ENCODE peak calls at places on chromosomes 3 and 15, in four cellular contexts. One of them, this sample, is unnamed.

GRCh38 chr3:65114041-65114440 is 426.2 kb upstream of the ADAMTS9 start:
- DNase-seq in stimulated activated CD8-positive, alpha-beta memory T cell treated with anti-CD3 and anti-CD28 coated beads, Interleukin-15, amount 100 ng/mL, for 24 hours: no peak
- DNase-seq in GM04504: no peak
- DNase-seq in ecto neural progenitor cell: no peak
- DNase-seq in this sample: no peak

GRCh38 chr3:51622868-51623267 is 48.2 kb upstream of the TEX264 start:
- DNase-seq in stimulated activated CD8-positive, alpha-beta memory T cell treated with anti-CD3 and anti-CD28 coated beads, Interleukin-15, amount 100 ng/mL, for 24 hours: no peak
- DNase-seq in GM04504: peak; percentile 72
- DNase-seq in ecto neural progenitor cell: no peak
- DNase-seq in this sample: no peak

GRCh38 chr3:60226907-60227306 is 1024.3 kb downstream of the FHIT start:
- DNase-seq in stimulated activated CD8-positive, alpha-beta memory T cell treated with anti-CD3 and anti-CD28 coated beads, Interleukin-15, amount 100 ng/mL, for 24 hours: no peak
- DNase-seq in GM04504: no peak
- DNase-seq in ecto neural progenitor cell: no peak
- DNase-seq in this sample: no peak

GRCh38 chr3:41580274-41580959 is 381.1 kb downstream of the CTNNB1 start:
- DNase-seq in stimulated activated CD8-positive, alpha-beta memory T cell treated with anti-CD3 and anti-CD28 coated beads, Interleukin-15, amount 100 ng/mL, for 24 hours: no peak
- DNase-seq in GM04504: no peak
- DNase-seq in ecto neural progenitor cell: no peak
- DNase-seq in this sample: no peak

GRCh38 chr3:138434875-138435772 is 708 bp downstream of the ESYT3 start:
- DNase-seq in stimulated activated CD8-positive, alpha-beta memory T cell treated with anti-CD3 and anti-CD28 coated beads, Interleukin-15, amount 100 ng/mL, for 24 hours: no peak
- DNase-seq in GM04504: no peak
- DNase-seq in ecto neural progenitor cell: no peak
- DNase-seq in this sample: no peak

GRCh38 chr3:127673191-127674098 is 693 bp downstream of the ABTB1 start:
- DNase-seq in stimulated activated CD8-positive, alpha-beta memory T cell treated with anti-CD3 and anti-CD28 coated beads, Interleukin-15, amount 100 ng/mL, for 24 hours: no peak
- DNase-seq in GM04504: no peak
- DNase-seq in ecto neural progenitor cell: no peak
- DNase-seq in this sample: peak; percentile 23

GRCh38 chr3:179292440-179292839 is 30.4 kb upstream of the ZNF639 start:
- DNase-seq in stimulated activated CD8-positive, alpha-beta memory T cell treated with anti-CD3 and anti-CD28 coated beads, Interleukin-15, amount 100 ng/mL, for 24 hours: no peak
- DNase-seq in GM04504: no peak
- DNase-seq in ecto neural progenitor cell: no peak
- DNase-seq in this sample: no peak

GRCh38 chr15:23074684-23075083 is 35.3 kb upstream of the TUBGCP5 start:
- DNase-seq in stimulated activated CD8-positive, alpha-beta memory T cell treated with anti-CD3 and anti-CD28 coated beads, Interleukin-15, amount 100 ng/mL, for 24 hours: no peak
- DNase-seq in GM04504: no peak
- DNase-seq in ecto neural progenitor cell: no peak
- DNase-seq in this sample: no peak

GRCh38 chr3:24012589-24013257 is 67.6 kb downstream of the NR1D2 start:
- DNase-seq in stimulated activated CD8-positive, alpha-beta memory T cell treated with anti-CD3 and anti-CD28 coated beads, Interleukin-15, amount 100 ng/mL, for 24 hours: no peak
- DNase-seq in GM04504: no peak
- DNase-seq in ecto neural progenitor cell: no peak
- DNase-seq in this sample: no peak

GRCh38 chr15:58410353-58410752 is 21.4 kb upstream of the LIPC start:
- DNase-seq in stimulated activated CD8-positive, alpha-beta memory T cell treated with anti-CD3 and anti-CD28 coated beads, Interleukin-15, amount 100 ng/mL, for 24 hours: no peak
- DNase-seq in GM04504: no peak
- DNase-seq in ecto neural progenitor cell: no peak
- DNase-seq in this sample: no peak

GRCh38 chr15:77036537-77037474 is 34.1 kb downstream of the TSPAN3 start:
- DNase-seq in stimulated activated CD8-positive, alpha-beta memory T cell treated with anti-CD3 and anti-CD28 coated beads, Interleukin-15, amount 100 ng/mL, for 24 hours: no peak
- DNase-seq in GM04504: no peak
- DNase-seq in ecto neural progenitor cell: peak; percentile 43
- DNase-seq in this sample: no peak

GRCh38 chr3:15055019-15055557 is 10.0 kb downstream of the MRPS25 start:
- DNase-seq in stimulated activated CD8-positive, alpha-beta memory T cell treated with anti-CD3 and anti-CD28 coated beads, Interleukin-15, amount 100 ng/mL, for 24 hours: no peak
- DNase-seq in GM04504: no peak
- DNase-seq in ecto neural progenitor cell: no peak
- DNase-seq in this sample: no peak

GRCh38 chr15:90465930-90466567 is 63.7 kb upstream of the CRTC3 start:
- DNase-seq in stimulated activated CD8-positive, alpha-beta memory T cell treated with anti-CD3 and anti-CD28 coated beads, Interleukin-15, amount 100 ng/mL, for 24 hours: no peak
- DNase-seq in GM04504: no peak
- DNase-seq in ecto neural progenitor cell: no peak
- DNase-seq in this sample: no peak

GRCh38 chr3:33915796-33916589 is 117.6 kb downstream of the PDCD6IP start:
- DNase-seq in stimulated activated CD8-positive, alpha-beta memory T cell treated with anti-CD3 and anti-CD28 coated beads, Interleukin-15, amount 100 ng/mL, for 24 hours: no peak
- DNase-seq in GM04504: no peak
- DNase-seq in ecto neural progenitor cell: no peak
- DNase-seq in this sample: no peak

GRCh38 chr15:43927203-43927602 is 100.4 kb downstream of the WDR76 start:
- DNase-seq in stimulated activated CD8-positive, alpha-beta memory T cell treated with anti-CD3 and anti-CD28 coated beads, Interleukin-15, amount 100 ng/mL, for 24 hours: no peak
- DNase-seq in GM04504: no peak
- DNase-seq in ecto neural progenitor cell: no peak
- DNase-seq in this sample: no peak

GRCh38 chr15:32794973-32795372 is 77.2 kb downstream of the GREM1 start:
- DNase-seq in stimulated activated CD8-positive, alpha-beta memory T cell treated with anti-CD3 and anti-CD28 coated beads, Interleukin-15, amount 100 ng/mL, for 24 hours: no peak
- DNase-seq in GM04504: no peak
- DNase-seq in ecto neural progenitor cell: no peak
- DNase-seq in this sample: no peak

GRCh38 chr15:92623435-92623834 is 32.1 kb downstream of the FAM174B start:
- DNase-seq in stimulated activated CD8-positive, alpha-beta memory T cell treated with anti-CD3 and anti-CD28 coated beads, Interleukin-15, amount 100 ng/mL, for 24 hours: no peak
- DNase-seq in GM04504: no peak
- DNase-seq in ecto neural progenitor cell: no peak
- DNase-seq in this sample: no peak

GRCh38 chr3:38599886-38600285 is 49.6 kb downstream of the SCN5A start:
- DNase-seq in stimulated activated CD8-positive, alpha-beta memory T cell treated with anti-CD3 and anti-CD28 coated beads, Interleukin-15, amount 100 ng/mL, for 24 hours: no peak
- DNase-seq in GM04504: no peak
- DNase-seq in ecto neural progenitor cell: no peak
- DNase-seq in this sample: no peak

GRCh38 chr15:29126821-29127461 is 142.7 kb downstream of the NSMCE3 start:
- DNase-seq in stimulated activated CD8-positive, alpha-beta memory T cell treated with anti-CD3 and anti-CD28 coated beads, Interleukin-15, amount 100 ng/mL, for 24 hours: no peak
- DNase-seq in GM04504: no peak
- DNase-seq in ecto neural progenitor cell: no peak
- DNase-seq in this sample: no peak

GRCh38 chr3:194738254-194739093 is 52.8 kb downstream of the FAM43A start:
- DNase-seq in stimulated activated CD8-positive, alpha-beta memory T cell treated with anti-CD3 and anti-CD28 coated beads, Interleukin-15, amount 100 ng/mL, for 24 hours: no peak
- DNase-seq in GM04504: peak; percentile 10
- DNase-seq in ecto neural progenitor cell: no peak
- DNase-seq in this sample: no peak

GRCh38 chr15:49225572-49226281 is 55.7 kb downstream of the GALK2 start:
- DNase-seq in stimulated activated CD8-positive, alpha-beta memory T cell treated with anti-CD3 and anti-CD28 coated beads, Interleukin-15, amount 100 ng/mL, for 24 hours: no peak
- DNase-seq in GM04504: no peak
- DNase-seq in ecto neural progenitor cell: peak; percentile 73
- DNase-seq in this sample: no peak

GRCh38 chr3:126865736-126866135 is 117.2 kb upstream of the PLXNA1 start:
- DNase-seq in stimulated activated CD8-positive, alpha-beta memory T cell treated with anti-CD3 and anti-CD28 coated beads, Interleukin-15, amount 100 ng/mL, for 24 hours: no peak
- DNase-seq in GM04504: no peak
- DNase-seq in ecto neural progenitor cell: peak; percentile 7
- DNase-seq in this sample: no peak

GRCh38 chr3:149820183-149820582 is 7.2 kb downstream of the RNF13 start:
- DNase-seq in stimulated activated CD8-positive, alpha-beta memory T cell treated with anti-CD3 and anti-CD28 coated beads, Interleukin-15, amount 100 ng/mL, for 24 hours: no peak
- DNase-seq in GM04504: no peak
- DNase-seq in ecto neural progenitor cell: no peak
- DNase-seq in this sample: no peak